ENCODE peak calls at places on chromosomes 5 and 9, in six cellular contexts. Z is stimulated activated CD4-positive, alpha-beta T cell treated with anti-CD3 and anti-CD28 coated beads, Interleukin-12 subunit alpha, Interleukin-12 subunit beta, amount 100 ng/mL, for 4 hours; Q is fibroblast of the aortic adventitia; P is GM03348; N is A549; T is stomach. L is an unnamed sample.

GRCh38 chr5:1551913-1552312 is 28.2 kb upstream of the LPCAT1 start:
- DNase-seq in Z (no peak), Q (no peak), P (no peak), T (no peak), N (no peak), L (no peak)

GRCh38 chr9:88824711-88825110 is 166.6 kb upstream of the S1PR3 start:
- DNase-seq in Q (no peak), P (no peak), T (no peak), N (no peak), Z (no peak), L (peak)

GRCh38 chr9:128214571-128215490 is 11.7 kb downstream of the DNM1 start:
- DNase-seq in N (peak), P (peak), Z (no peak), Q (no peak), T (no peak), L (no peak)

GRCh38 chr9:88826651-88827245 is 164.5 kb upstream of the S1PR3 start:
- DNase-seq in Z (no peak), N (no peak), P (peak), Q (peak), T (no peak), L (peak)

GRCh38 chr9:9998491-9999287 is 614.1 kb downstream of the PTPRD start:
- DNase-seq in N (peak), T (no peak), Z (no peak), P (no peak), Q (no peak), L (no peak)

GRCh38 chr5:149872351-149873040 is 72.1 kb downstream of the PDE6A start:
- DNase-seq in P (no peak), N (no peak), Q (peak), Z (no peak), T (no peak), L (no peak)

GRCh38 chr9:76876098-76876497 is 29.8 kb downstream of the PRUNE2 start:
- DNase-seq in N (no peak), Q (peak), P (peak), T (no peak), Z (no peak), L (no peak)

GRCh38 chr9:120697448-120697847 is 16.8 kb downstream of the MEGF9 start:
- DNase-seq in P (no peak), Z (no peak), N (no peak), Q (no peak), T (no peak), L (no peak)

GRCh38 chr5:77550416-77550815 is 58.3 kb upstream of the WDR41 start:
- DNase-seq in Z (no peak), P (no peak), Q (peak), N (no peak), T (no peak), L (no peak)

GRCh38 chr5:38441730-38442573 is 114.5 kb downstream of the LIFR start:
- DNase-seq in Z (peak), T (peak), N (peak), Q (peak), P (peak), L (peak)

GRCh38 chr5:117077142-117077541 is 502.5 kb upstream of the SEMA6A start:
- DNase-seq in T (no peak), Q (no peak), P (no peak), Z (no peak), N (no peak), L (no peak)

GRCh38 chr5:72448368-72448767 is 58.8 kb downstream of the ZNF366 start:
- DNase-seq in P (no peak), Z (no peak), Q (no peak), N (no peak), T (no peak), L (no peak)

GRCh38 chr9:72509635-72510034 is 11.8 kb upstream of the TMC1 start:
- DNase-seq in Q (peak), T (no peak), P (peak), Z (no peak), N (no peak), L (peak)

GRCh38 chr9:36118706-36119105 is 17.8 kb upstream of the GLIPR2 start:
- DNase-seq in N (no peak), P (no peak), T (no peak), Z (no peak), Q (no peak), L (no peak)

GRCh38 chr9:131111186-131111853 is 14.1 kb upstream of the NUP214 start:
- DNase-seq in Z (no peak), Q (no peak), T (no peak), N (no peak), P (no peak), L (no peak)

GRCh38 chr5:94471496-94471895 is 146.9 kb downstream of the KIAA0825 start:
- DNase-seq in N (no peak), Q (peak), P (peak), T (no peak), Z (no peak), L (no peak)

GRCh38 chr5:62718368-62718767 is 139.7 kb downstream of the LRRC70 start:
- DNase-seq in N (peak), P (no peak), Q (peak), Z (no peak), T (no peak), L (peak)

GRCh38 chr5:6712582-6713273 is 504 bp upstream of the TENT4A start:
- DNase-seq in P (no peak), Z (peak), Q (peak), T (peak), N (peak), L (peak)

GRCh38 chr5:39648539-39649200 is 223.9 kb upstream of the DAB2 start:
- DNase-seq in Q (peak), N (peak), P (no peak), Z (no peak), T (no peak), L (peak)

GRCh38 chr5:55821731-55822512 is 29.2 kb upstream of the IL31RA start:
- DNase-seq in T (peak), Z (no peak), N (peak), P (peak), Q (no peak), L (peak)

GRCh38 chr9:87387351-87388055 is 110.2 kb upstream of the DAPK1 start:
- DNase-seq in P (no peak), T (no peak), N (no peak), Q (peak), Z (no peak), L (no peak)

GRCh38 chr5:93497101-93497500 is 83.9 kb downstream of the NR2F1-AS1 start:
- DNase-seq in N (no peak), P (no peak), Z (no peak), Q (peak), T (no peak), L (peak)

GRCh38 chr9:15268317-15268716 is 38.7 kb downstream of the TTC39B start:
- DNase-seq in Q (no peak), T (no peak), P (no peak), N (no peak), Z (no peak), L (no peak)

GRCh38 chr9:14616188-14616982 is 76.8 kb downstream of the ZDHHC21 start:
- DNase-seq in Q (peak), Z (no peak), T (no peak), P (peak), N (peak), L (peak)

GRCh38 chr9:114126247-114127060 is 27.4 kb upstream of the KIF12 start:
- DNase-seq in T (no peak), P (no peak), Z (no peak), Q (no peak), N (no peak), L (no peak)

GRCh38 chr5:159096555-159097460 is 2.9 kb downstream of the EBF1 start:
- DNase-seq in P (peak), T (no peak), Q (peak), Z (no peak), N (no peak), L (no peak)

GRCh38 chr9:98992885-98993569 is 49.3 kb downstream of the COL15A1 start:
- DNase-seq in Z (no peak), N (no peak), Q (no peak), P (no peak), T (no peak), L (no peak)

GRCh38 chr5:146659961-146660360 is 144.0 kb upstream of the GPR151 start:
- DNase-seq in N (no peak), Z (no peak), T (no peak), Q (no peak), P (no peak), L (no peak)

GRCh38 chr9:94887721-94888120 is 161.2 kb downstream of the AOPEP start:
- DNase-seq in Q (no peak), P (no peak), Z (no peak), N (no peak), T (no peak), L (peak)

GRCh38 chr9:6230037-6230778 is 14.6 kb downstream of the IL33 start:
- DNase-seq in Z (no peak), T (no peak), N (no peak), Q (peak), P (peak), L (peak)

GRCh38 chr9:33260372-33260771 is 4.1 kb downstream of the BAG1 start:
- DNase-seq in Z (no peak), N (no peak), T (no peak), P (no peak), Q (no peak), L (no peak)

GRCh38 chr9:129317179-129318011 is 139.3 kb upstream of the IER5L start:
- DNase-seq in T (no peak), Q (peak), P (peak), N (peak), Z (no peak), L (no peak)

GRCh38 chr5:159510282-159510681 is 180.0 kb upstream of the IL12B start:
- DNase-seq in Z (no peak), T (no peak), Q (peak), N (peak), P (peak), L (peak)

GRCh38 chr5:179699640-179700298 is 1.0 kb downstream of the CANX start:
- DNase-seq in Q (peak), N (peak), Z (peak), T (no peak), P (peak), L (peak)

GRCh38 chr9:88196456-88196855 is 58.2 kb upstream of the SPATA31C2 start:
- DNase-seq in N (no peak), Z (no peak), T (no peak), P (no peak), Q (no peak), L (no peak)

GRCh38 chr9:124810513-124811355 is 33.8 kb downstream of the OLFML2A start:
- DNase-seq in Z (no peak), P (peak), Q (peak), N (peak), T (no peak), L (peak)

GRCh38 chr5:569868-570361 is 42.2 kb upstream of the CEP72 start:
- DNase-seq in T (peak), N (no peak), P (no peak), Z (no peak), Q (no peak), L (no peak)

GRCh38 chr5:68515514-68515913 is 300.0 kb downstream of the PIK3R1 start:
- DNase-seq in N (no peak), Z (no peak), T (no peak), P (no peak), Q (no peak), L (no peak)

L was measured in fibroblast of villous mesenchyme.